ENCODE peak calls at places on chromosomes 6 and 20, in four cellular contexts. Z is IMR-90, D is SK-N-SH, N is H1. J is an unnamed sample.

GRCh38 chr20:10800288-10800687 is 126.5 kb upstream of the JAG1 start:
- DNase-seq in N (no peak), Z (no peak), D (no peak), J (no peak)

GRCh38 chr6:21953831-21954801 is 342.7 kb downstream of the PRL start:
- DNase-seq in Z (peak; percentile 93), N (no peak), D (peak; percentile 66), J (peak; percentile 82)

GRCh38 chr20:64111841-64112641 is 4.7 kb upstream of the NPBWR2 start:
- DNase-seq in Z (no peak), D (peak; percentile 80), N (peak; percentile 45), J (no peak)

GRCh38 chr6:92962846-92963245 is 456.5 kb downstream of the EPHA7 start:
- DNase-seq in N (no peak), Z (no peak), D (no peak), J (no peak)

GRCh38 chr6:32177182-32177787 is 920 bp upstream of the RNF5 start:
- DNase-seq in N (peak; percentile 90), Z (no peak), D (peak; percentile 55), J (no peak)

GRCh38 chr6:77368660-77369313 is 94.5 kb downstream of the HTR1B start:
- DNase-seq in Z (peak; percentile 38), N (peak; percentile 52), D (no peak), J (no peak)

GRCh38 chr20:4444404-4444803 is 277.3 kb upstream of the PRND start:
- DNase-seq in Z (peak; percentile 46), D (no peak), N (no peak), J (no peak)

GRCh38 chr6:24274441-24275083 is 83.3 kb downstream of the DCDC2 start:
- DNase-seq in D (peak; percentile 8), Z (peak; percentile 23), N (no peak), J (peak; percentile 37)

GRCh38 chr6:88168362-88168761 is 2.2 kb upstream of the CNR1 start:
- DNase-seq in N (no peak), Z (no peak), D (no peak), J (no peak)

GRCh38 chr20:1301031-1301529 is 27.9 kb downstream of the SDCBP2 start:
- DNase-seq in Z (peak; percentile 75), D (no peak), N (no peak), J (peak; percentile 53)

GRCh38 chr20:50597406-50597969 is 87.3 kb downstream of the PTPN1 start:
- DNase-seq in Z (no peak), N (no peak), D (no peak), J (no peak)

GRCh38 chr6:22248513-22249308 is 48.1 kb downstream of the PRL start:
- DNase-seq in D (no peak), N (no peak), Z (peak; percentile 83), J (peak; percentile 83)

GRCh38 chr6:139756381-139756780 is 381.9 kb upstream of the CITED2 start:
- DNase-seq in D (no peak), Z (no peak), N (no peak), J (no peak)

GRCh38 chr6:4220619-4221018 is 85.2 kb upstream of the ECI2 start:
- DNase-seq in N (no peak), D (no peak), Z (peak; percentile 15), J (no peak)

GRCh38 chr6:143647191-143647590 is 30.6 kb upstream of the PHACTR2 start:
- DNase-seq in Z (no peak), D (no peak), N (no peak), J (no peak)

GRCh38 chr20:36147707-36148106 is 6.8 kb upstream of the EPB41L1 start:
- DNase-seq in Z (peak; percentile 81), D (no peak), N (no peak), J (peak; percentile 80)

GRCh38 chr6:86869500-86869899 is 67.8 kb upstream of the HTR1E start:
- DNase-seq in Z (no peak), N (no peak), D (no peak), J (no peak)

GRCh38 chr6:86215323-86215722 is 572.6 kb upstream of the SYNCRIP start:
- DNase-seq in N (no peak), Z (no peak), D (peak; percentile 48), J (no peak)

GRCh38 chr6:105879146-105879545 is 207.0 kb upstream of the PRDM1 start:
- DNase-seq in N (no peak), Z (no peak), D (no peak), J (no peak)

GRCh38 chr20:10671221-10671849 is 2.5 kb downstream of the JAG1 start:
- DNase-seq in N (peak; percentile 69), D (peak; percentile 71), Z (peak; percentile 94), J (peak; percentile 85)

GRCh38 chr6:24576452-24576851 is 69.5 kb downstream of the KIAA0319 start:
- DNase-seq in N (no peak), Z (no peak), D (no peak), J (no peak)

GRCh38 chr6:21808045-21808470 is 214.5 kb downstream of the SOX4 start:
- DNase-seq in N (peak; percentile 39), Z (peak; percentile 78), D (no peak), J (peak; percentile 57)

GRCh38 chr6:15382712-15383111 is 136.8 kb downstream of the JARID2 start:
- DNase-seq in D (no peak), Z (no peak), N (no peak), J (no peak)

GRCh38 chr6:79353226-79353625 is 118.7 kb upstream of the HMGN3 start:
- DNase-seq in Z (no peak), D (no peak), N (no peak), J (no peak)

GRCh38 chr6:157240059-157240959 is 83.0 kb downstream of the TMEM242 start:
- DNase-seq in Z (peak; percentile 41), N (no peak), D (no peak), J (peak; percentile 71)

GRCh38 chr6:22062807-22063408 is 233.9 kb downstream of the PRL start:
- DNase-seq in N (no peak), Z (no peak), D (no peak), J (no peak)

GRCh38 chr20:61556116-61556515 is 304.1 kb downstream of the CDH4 start:
- DNase-seq in Z (peak; percentile 93), N (no peak), D (no peak), J (peak; percentile 95)

GRCh38 chr6:118618676-118619377 is 32.6 kb downstream of the CEP85L start:
- DNase-seq in D (peak; percentile 49), N (peak; percentile 85), Z (peak; percentile 26), J (peak; percentile 19)

GRCh38 chr20:11271319-11271718 is 597.5 kb upstream of the JAG1 start:
- DNase-seq in N (peak; percentile 66), Z (no peak), D (peak; percentile 11), J (no peak)

GRCh38 chr20:5608104-5608447 is 142.1 kb upstream of the SHLD1 start:
- DNase-seq in N (no peak), D (peak; percentile 32), Z (no peak), J (no peak)
- H3K4me2 ChIP-seq in N (no peak overlapping the region), D (peak overlapping the region; percentile 71), Z (peak overlapping the region; percentile 77), J (peak overlapping the region; percentile 96)

DNA sequence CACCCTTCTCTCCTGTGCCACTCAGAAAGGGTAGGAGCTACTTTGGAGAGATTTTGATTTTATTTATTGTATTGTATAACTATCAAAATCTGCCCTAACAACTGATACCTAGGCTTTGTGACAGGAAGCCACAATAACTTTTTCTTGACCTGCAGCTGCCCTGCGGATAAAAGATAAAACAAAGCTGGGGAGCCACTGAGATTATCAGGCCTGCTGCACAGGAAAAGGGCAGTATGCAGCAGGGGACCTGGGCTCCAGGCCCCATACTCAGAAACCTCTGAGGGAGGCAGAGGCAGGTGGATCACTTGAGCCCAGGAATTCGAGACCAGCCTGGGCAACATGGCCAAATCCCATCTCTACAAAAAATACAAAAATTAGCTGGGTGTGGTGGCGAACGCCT is 980 bp upstream of the SNX21 start:
- DNase-seq in N (no peak), Z (no peak), D (no peak), J (no peak)
- H3K4me3 ChIP-seq in N (no peak overlapping the region), Z (no peak overlapping the region), D (no peak overlapping the region), J (no peak overlapping the region)

DNA sequence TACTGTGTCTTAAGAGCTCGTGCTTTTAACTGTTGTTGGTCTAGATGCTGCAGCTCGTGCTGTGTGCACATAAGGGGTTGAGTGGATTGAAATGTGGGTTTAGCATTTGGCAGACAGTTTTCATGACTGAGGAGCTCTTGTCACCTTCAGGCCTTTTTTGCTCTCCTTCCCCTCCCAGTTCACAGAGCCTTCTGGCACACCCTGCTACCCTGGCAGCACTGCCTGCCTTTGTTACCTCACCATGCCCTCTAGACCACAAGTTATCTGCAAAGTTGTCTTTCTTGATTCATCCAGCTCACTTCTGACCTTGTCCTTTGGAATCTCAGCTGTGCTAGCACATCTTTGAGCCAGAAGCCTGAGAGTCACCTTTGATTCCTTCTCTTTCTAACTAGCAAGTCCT is 348.9 kb upstream of the ZFP64 start:
- DNase-seq in N (no peak), D (no peak), Z (no peak), J (no peak)
- H3K9ac ChIP-seq in N (no peak overlapping the region), D (no peak overlapping the region), Z (no peak overlapping the region), J (no peak overlapping the region)

DNA sequence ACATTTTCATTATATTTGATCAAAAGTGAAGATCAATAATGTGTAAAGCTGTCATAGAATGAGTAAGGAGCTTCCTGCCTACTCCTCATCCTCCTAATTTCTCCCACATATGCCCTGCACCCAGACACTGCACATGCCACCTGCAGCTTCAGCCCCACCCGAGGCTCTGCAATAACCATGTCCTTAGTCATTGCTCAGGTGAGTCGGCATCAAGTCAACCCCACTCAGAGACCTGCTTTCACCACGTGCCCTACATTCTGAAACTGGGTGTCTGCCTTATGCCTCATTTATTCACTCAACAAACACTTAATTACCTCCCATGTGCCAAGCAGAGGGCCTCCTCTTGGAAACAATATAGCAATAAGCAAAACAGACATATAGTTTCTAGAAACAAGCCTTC is 15.4 kb upstream of the TNFAIP3 start:
- DNase-seq in D (no peak), N (no peak), Z (no peak), J (no peak)
- H3K4me2 ChIP-seq in D (no peak overlapping the region), N (no peak overlapping the region), Z (no peak overlapping the region), J (no peak overlapping the region)

GRCh38 chr20:8509809-8510208 is 377.7 kb downstream of the PLCB1 start:
- DNase-seq in N (no peak), Z (no peak), D (peak; percentile 28), J (peak; percentile 46)
- H3K4me3 ChIP-seq in N (no peak overlapping the region), Z (no peak overlapping the region), D (no peak overlapping the region), J (no peak overlapping the region)

GRCh38 chr6:71080793-71081192 is 123.9 kb upstream of the B3GAT2 start:
- DNase-seq in D (no peak), N (no peak), Z (peak; percentile 63), J (peak; percentile 82)
- H3K9ac ChIP-seq in D (no peak overlapping the region), N (no peak overlapping the region), Z (no peak overlapping the region), J (no peak overlapping the region)

DNA sequence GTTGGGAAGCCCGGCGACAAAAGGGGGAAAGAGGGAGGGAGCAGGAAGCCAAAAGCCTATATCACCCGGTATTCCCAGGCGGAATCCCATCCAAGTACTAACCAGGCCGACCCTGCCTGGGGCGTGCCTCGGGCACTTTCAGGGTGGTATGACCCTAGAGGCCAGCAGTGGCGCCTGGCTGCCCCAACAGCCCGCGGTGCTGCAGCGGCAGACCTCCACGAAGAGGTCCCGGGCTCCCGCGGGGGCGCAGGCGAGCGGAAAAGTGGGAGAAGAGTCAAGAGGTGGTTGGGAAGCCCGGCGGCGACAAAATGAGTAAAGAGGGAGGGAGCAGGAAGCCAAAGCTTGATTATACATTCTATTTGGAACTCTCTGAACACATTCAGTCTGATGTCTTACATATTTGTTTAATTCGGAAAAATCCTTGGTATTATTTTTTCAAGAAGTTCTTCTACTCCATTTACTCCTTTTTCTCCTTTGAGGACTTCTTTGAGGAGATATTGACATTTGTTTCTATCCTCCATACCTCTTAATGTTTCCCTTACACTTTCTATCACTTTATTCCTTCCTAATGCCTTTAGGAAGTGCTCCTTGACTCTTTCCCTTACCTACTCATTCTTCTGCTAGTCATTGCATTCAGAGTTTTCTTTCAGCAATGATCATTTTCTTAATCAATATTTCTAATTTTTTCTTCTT is 11.5 kb downstream of the TREML4 start:
- DNase-seq in D (no peak), N (peak; percentile 76), Z (no peak), J (no peak)
- H3K4me2 ChIP-seq in D (no peak overlapping the region), N (peak overlapping the region; percentile 39), Z (no peak overlapping the region), J (no peak overlapping the region)

GRCh38 chr6:110400208-110400607 is 15.2 kb downstream of the DDO start:
- DNase-seq in N (no peak), D (no peak), Z (no peak), J (no peak)
- H3K4me3 ChIP-seq in N (no peak overlapping the region), D (no peak overlapping the region), Z (no peak overlapping the region), J (no peak overlapping the region)